ENCODE peak calls at places on chromosomes 2 and 18, in nine cellular contexts. Y, W, X, L, O, M, E, G and C are unnamed samples.

GRCh38 chr2:118643286-118643685 is 204.2 kb downstream of the EN1 start:
- DNase-seq in O (peak), G (no peak), L (no peak), W (no peak), Y (no peak), M (no peak), E (no peak), X (no peak), C (no peak)

GRCh38 chr2:238509151-238509820 is 82.6 kb downstream of the ASB1 start:
- DNase-seq in M (no peak), L (no peak), G (no peak), X (no peak), W (peak), Y (no peak), O (no peak), E (no peak), C (no peak)

GRCh38 chr18:47767699-47768098 is 162.8 kb downstream of the SMAD2 start:
- DNase-seq in O (no peak), L (no peak), G (no peak), E (no peak), M (no peak), X (no peak), Y (no peak), W (no peak), C (no peak)

GRCh38 chr18:50748243-50749229 is 71.3 kb downstream of the MRO start:
- DNase-seq in Y (no peak), O (no peak), G (no peak), L (no peak), X (no peak), M (no peak), W (no peak), E (no peak), C (no peak)

GRCh38 chr2:183034806-183035205 is 3.5 kb downstream of the NCKAP1 start:
- DNase-seq in Y (no peak), X (no peak), W (no peak), G (no peak), E (no peak), O (peak), L (no peak), M (no peak), C (no peak)

GRCh38 chr2:62118160-62118559 is 77.8 kb upstream of the B3GNT2 start:
- DNase-seq in M (no peak), G (peak), X (no peak), Y (no peak), O (no peak), W (no peak), E (no peak), L (no peak), C (no peak)

GRCh38 chr2:1594281-1595171 is 149.8 kb downstream of the PXDN start:
- DNase-seq in L (peak), G (no peak), X (no peak), W (peak), Y (no peak), M (no peak), E (no peak), O (no peak), C (no peak)

GRCh38 chr2:1995987-1996386 is 251.7 kb upstream of the PXDN start:
- DNase-seq in W (no peak), M (no peak), G (no peak), E (peak), L (no peak), Y (no peak), O (peak), X (no peak), C (no peak)

GRCh38 chr18:58095655-58096054 is 51.6 kb downstream of the NEDD4L start:
- DNase-seq in W (no peak), L (no peak), O (no peak), G (no peak), M (no peak), E (no peak), X (no peak), Y (no peak), C (no peak)

GRCh38 chr18:47254341-47254939 is 3.0 kb upstream of the SKOR2 start:
- DNase-seq in O (peak), Y (no peak), W (peak), M (peak), G (peak), X (no peak), E (peak), L (peak), C (no peak)

GRCh38 chr18:70261141-70261788 is 27.6 kb upstream of the SOCS6 start:
- DNase-seq in Y (no peak), O (peak), G (no peak), W (no peak), L (no peak), E (no peak), M (no peak), X (no peak), C (no peak)

GRCh38 chr2:43169987-43170732 is 56.2 kb downstream of the ZFP36L2 start:
- DNase-seq in M (no peak), Y (no peak), W (no peak), E (peak), L (peak), O (no peak), X (peak), G (peak), C (no peak)

GRCh38 chr2:46657042-46657504 is 177.7 kb downstream of the TMEM247 start:
- DNase-seq in Y (no peak), G (peak), L (no peak), X (no peak), W (no peak), E (peak), O (peak), M (no peak), C (no peak)

GRCh38 chr2:172270278-172271079 is 156.9 kb upstream of the ITGA6 start:
- DNase-seq in W (no peak), G (no peak), E (no peak), X (no peak), Y (no peak), M (no peak), O (peak), L (no peak), C (no peak)

GRCh38 chr18:49019446-49020045 is 68.8 kb upstream of the SMAD7 start:
- DNase-seq in X (no peak), M (no peak), O (no peak), L (no peak), W (no peak), G (no peak), E (no peak), Y (no peak), C (no peak)

GRCh38 chr2:226423498-226423960 is 376.1 kb downstream of the IRS1 start:
- DNase-seq in L (peak), E (peak), Y (no peak), O (peak), G (no peak), X (peak), W (no peak), M (no peak), C (no peak)

GRCh38 chr2:159936471-159936870 is 125.9 kb downstream of the PLA2R1 start:
- DNase-seq in W (no peak), O (peak), Y (no peak), M (no peak), G (no peak), X (no peak), E (no peak), L (no peak), C (no peak)

GRCh38 chr18:63542069-63542468 is at the start of gene SERPINB12:
- DNase-seq in M (no peak), E (no peak), O (no peak), X (no peak), L (no peak), W (no peak), G (no peak), Y (no peak), C (no peak)

GRCh38 chr2:68779595-68779994 is 45.0 kb downstream of the ARHGAP25 start:
- DNase-seq in L (no peak), W (no peak), G (no peak), E (no peak), Y (no peak), M (no peak), X (no peak), O (no peak), C (no peak)

GRCh38 chr2:190069936-190070696 is 7.6 kb upstream of the MSTN start:
- DNase-seq in M (peak), G (peak), Y (peak), W (no peak), L (no peak), X (peak), O (peak), E (peak), C (peak)

GRCh38 chr2:134676960-134677359 is 41.8 kb downstream of the TMEM163 start:
- DNase-seq in G (peak), L (no peak), X (no peak), O (no peak), W (no peak), E (no peak), Y (no peak), M (no peak), C (no peak)

GRCh38 chr2:158211516-158211915 is 109.8 kb downstream of the UPP2 start:
- DNase-seq in M (no peak), E (no peak), L (no peak), Y (no peak), X (no peak), W (no peak), O (peak), G (no peak), C (no peak)

GRCh38 chr2:199850718-199851498 is at the start of gene FTCDNL1:
- DNase-seq in X (peak), Y (no peak), M (peak), E (peak), G (peak), L (peak), W (peak), O (peak), C (peak)

GRCh38 chr2:176560296-176560695 is 291.1 kb downstream of the MTX2 start:
- DNase-seq in G (no peak), E (no peak), X (no peak), L (no peak), Y (no peak), M (no peak), W (no peak), O (no peak), C (no peak)

GRCh38 chr2:2642906-2643890 is 312.1 kb upstream of the MYT1L start:
- DNase-seq in L (no peak), G (no peak), O (no peak), W (no peak), X (no peak), M (no peak), Y (no peak), E (no peak), C (no peak)

GRCh38 chr2:17590342-17590911 is 49.9 kb downstream of the VSNL1 start:
- DNase-seq in O (no peak), E (no peak), G (no peak), L (no peak), W (no peak), X (no peak), Y (no peak), M (no peak), C (no peak)

GRCh38 chr2:170968205-170969003 is 39.4 kb downstream of the GORASP2 start:
- DNase-seq in M (no peak), E (no peak), W (no peak), Y (no peak), L (no peak), X (no peak), O (no peak), G (no peak), C (no peak)

GRCh38 chr2:100747551-100747950 is 72.4 kb upstream of the NPAS2 start:
- DNase-seq in L (no peak), G (no peak), Y (no peak), E (no peak), O (peak), X (no peak), M (no peak), W (no peak), C (no peak)

GRCh38 chr2:45732946-45733345 is 81.5 kb downstream of the PRKCE start:
- DNase-seq in L (no peak), G (no peak), E (no peak), X (no peak), W (no peak), M (no peak), Y (no peak), O (no peak), C (no peak)

GRCh38 chr18:72941001-72941400 is 73.2 kb upstream of the NETO1 start:
- DNase-seq in X (no peak), Y (peak), G (no peak), L (no peak), W (no peak), E (peak), M (no peak), O (no peak), C (no peak)

GRCh38 chr2:171762879-171763573 is 75.8 kb downstream of the DYNC1I2 start:
- DNase-seq in Y (no peak), W (no peak), G (peak), X (no peak), L (no peak), O (peak), E (no peak), M (no peak), C (no peak)